ENCODE peak calls at places on chromosomes 11 and 22, in six cellular contexts. D, T, X, W, E and U are unnamed samples.

GRCh38 chr11:20671856-20672546 is 2.6 kb downstream of the NELL1 start:
- DNase-seq in D (peak), T (no peak), X (no peak), W (no peak), E (no peak), U (no peak)

GRCh38 chr11:19027829-19028595 is 32.5 kb downstream of the MRGPRX2 start:
- DNase-seq in D (no peak), T (peak), X (peak), W (no peak), E (no peak), U (no peak)

GRCh38 chr11:86374586-86374985 is at the start of gene CCDC81:
- DNase-seq in D (peak), T (no peak), X (no peak), W (peak), E (peak), U (peak)

GRCh38 chr22:36569999-36570398 is 41.0 kb upstream of the EIF3D start:
- DNase-seq in D (peak), T (peak), X (no peak), W (peak), E (peak), U (peak)

GRCh38 chr11:108967571-108967970 is 302.7 kb downstream of the DDX10 start:
- DNase-seq in D (peak), T (no peak), X (peak), W (no peak), E (no peak), U (no peak)

GRCh38 chr11:68164437-68164836 is 43.2 kb upstream of the CHKA start:
- DNase-seq in D (no peak), T (peak), X (peak), W (no peak), E (no peak), U (no peak)

GRCh38 chr22:20316844-20317401 is 2.9 kb downstream of the DGCR6L start:
- DNase-seq in D (no peak), T (no peak), X (no peak), W (no peak), E (peak), U (no peak)

GRCh38 chr11:96221244-96222070 is 121.5 kb downstream of the MAML2 start:
- DNase-seq in D (no peak), T (no peak), X (peak), W (no peak), E (no peak), U (no peak)

GRCh38 chr11:57498540-57498939 is 17.0 kb downstream of the SLC43A1 start:
- DNase-seq in D (no peak), T (no peak), X (no peak), W (no peak), E (no peak), U (no peak)

GRCh38 chr22:19728836-19729235 is 5.5 kb downstream of the GP1BB start:
- DNase-seq in D (no peak), T (no peak), X (no peak), W (no peak), E (no peak), U (no peak)

GRCh38 chr11:134949121-134949591 is 537.1 kb upstream of the B3GAT1 start:
- DNase-seq in D (peak), T (peak), X (peak), W (no peak), E (no peak), U (no peak)

GRCh38 chr22:32661737-32662586 is 139.5 kb upstream of the TIMP3 start:
- DNase-seq in D (no peak), T (peak), X (peak), W (no peak), E (no peak), U (no peak)

GRCh38 chr22:27983361-27983791 is 64.3 kb upstream of the PITPNB start:
- DNase-seq in D (no peak), T (no peak), X (no peak), W (no peak), E (peak), U (peak)

GRCh38 chr11:111808063-111808588 is 41.9 kb upstream of the PPP2R1B start:
- DNase-seq in D (no peak), T (no peak), X (no peak), W (no peak), E (no peak), U (no peak)

GRCh38 chr11:20397281-20397680 is 9.8 kb downstream of the PRMT3 start:
- DNase-seq in D (peak), T (peak), X (peak), W (no peak), E (no peak), U (no peak)

GRCh38 chr22:48744283-48744641 is 1083.4 kb downstream of the BRD1 start:
- DNase-seq in D (no peak), T (no peak), X (no peak), W (no peak), E (no peak), U (no peak)

GRCh38 chr11:104999716-105000115 is 23.3 kb downstream of the CASP5 start:
- DNase-seq in D (no peak), T (peak), X (peak), W (no peak), E (no peak), U (no peak)

GRCh38 chr22:21755855-21756284 is 20.3 kb upstream of the YPEL1 start:
- DNase-seq in D (no peak), T (peak), X (peak), W (no peak), E (no peak), U (no peak)

GRCh38 chr22:31969789-31970489 is 25.6 kb downstream of the YWHAH start:
- DNase-seq in D (peak), T (peak), X (peak), W (peak), E (peak), U (peak)

GRCh38 chr11:111570796-111571195 is 30.3 kb downstream of the LAYN start:
- DNase-seq in D (no peak), T (no peak), X (no peak), W (no peak), E (no peak), U (no peak)

GRCh38 chr11:120751550-120751949 is 240.0 kb downstream of the GRIK4 start:
- DNase-seq in D (no peak), T (no peak), X (no peak), W (no peak), E (no peak), U (no peak)

GRCh38 chr11:10429526-10429925 is 25.5 kb upstream of the AMPD3 start:
- DNase-seq in D (peak), T (no peak), X (no peak), W (no peak), E (no peak), U (no peak)

GRCh38 chr22:30694638-30695350 is at the start of gene OSBP2:
- DNase-seq in D (no peak), T (no peak), X (no peak), W (peak), E (peak), U (peak)

DNA sequence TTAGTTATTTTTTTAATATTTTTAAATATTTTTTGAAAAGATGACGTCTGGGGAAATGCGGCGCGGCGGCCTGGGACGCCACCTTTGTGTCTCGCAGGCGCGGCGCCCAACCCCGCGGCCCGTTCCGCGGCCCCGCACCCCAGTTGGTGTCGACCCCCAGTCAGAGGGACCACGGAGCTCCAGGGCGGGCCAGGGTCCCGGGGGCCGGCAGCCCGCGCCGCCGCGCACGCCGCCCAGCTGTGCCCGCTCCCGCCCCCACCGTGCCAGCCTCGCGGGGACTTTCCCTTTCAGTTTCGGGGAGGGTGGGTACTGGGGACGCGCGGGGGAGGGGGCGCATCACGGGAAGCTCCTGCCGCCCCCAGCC is 1.6 kb downstream of the CCND1 start:
- DNase-seq in D (no peak), T (no peak), X (no peak), W (no peak), E (no peak), U (peak)
- H4K8ac ChIP-seq in D (peak), T (no peak), X (peak), W (no peak), E (no peak), U (no peak)

GRCh38 chr11:72111300-72111699 is 1.2 kb downstream of the ANAPC15 start:
- DNase-seq in D (no peak), T (no peak), X (no peak), W (no peak), E (no peak), U (no peak)

GRCh38 chr11:72114570-72114969 is 2.1 kb upstream of the ANAPC15 start:
- DNase-seq in D (no peak), T (peak), X (no peak), W (no peak), E (no peak), U (no peak)

GRCh38 chr11:72112541-72113136 is at the start of gene ANAPC15:
- DNase-seq in D (peak), T (peak), X (peak), W (peak), E (peak), U (peak)

GRCh38 chr11:72111803-72112540 is 523 bp downstream of the ANAPC15 start:
- DNase-seq in D (peak), T (peak), X (peak), W (peak), E (no peak), U (peak)

GRCh38 chr11:72113170-72113808 is 794 bp upstream of the ANAPC15 start:
- DNase-seq in D (no peak), T (peak), X (no peak), W (no peak), E (no peak), U (no peak)
- H4K8ac ChIP-seq in D (peak), T (peak), X (peak), W (peak), E (no peak), U (no peak)

GRCh38 chr11:65574147-65574962 is 1.5 kb upstream of the EHBP1L1 start:
- DNase-seq in D (peak), T (peak), X (peak), W (peak), E (peak), U (peak)
- H4K8ac ChIP-seq in D (no peak), T (peak), X (no peak), W (no peak), E (peak), U (no peak)

GRCh38 chr22:41832553-41833368 is at the start of gene SREBF2:
- DNase-seq in D (peak), T (peak), X (peak), W (peak), E (peak), U (peak)

GRCh38 chr22:41831383-41831782 is 1.5 kb upstream of the SREBF2 start:
- DNase-seq in D (peak), T (no peak), X (peak), W (no peak), E (no peak), U (no peak)

GRCh38 chr22:41834005-41834975 is 1.4 kb downstream of the SREBF2 start:
- DNase-seq in D (no peak), T (no peak), X (no peak), W (no peak), E (no peak), U (no peak)

GRCh38 chr22:41831828-41832552 is 915 bp upstream of the SREBF2 start:
- DNase-seq in D (no peak), T (peak), X (no peak), W (peak), E (no peak), U (no peak)

DNA sequence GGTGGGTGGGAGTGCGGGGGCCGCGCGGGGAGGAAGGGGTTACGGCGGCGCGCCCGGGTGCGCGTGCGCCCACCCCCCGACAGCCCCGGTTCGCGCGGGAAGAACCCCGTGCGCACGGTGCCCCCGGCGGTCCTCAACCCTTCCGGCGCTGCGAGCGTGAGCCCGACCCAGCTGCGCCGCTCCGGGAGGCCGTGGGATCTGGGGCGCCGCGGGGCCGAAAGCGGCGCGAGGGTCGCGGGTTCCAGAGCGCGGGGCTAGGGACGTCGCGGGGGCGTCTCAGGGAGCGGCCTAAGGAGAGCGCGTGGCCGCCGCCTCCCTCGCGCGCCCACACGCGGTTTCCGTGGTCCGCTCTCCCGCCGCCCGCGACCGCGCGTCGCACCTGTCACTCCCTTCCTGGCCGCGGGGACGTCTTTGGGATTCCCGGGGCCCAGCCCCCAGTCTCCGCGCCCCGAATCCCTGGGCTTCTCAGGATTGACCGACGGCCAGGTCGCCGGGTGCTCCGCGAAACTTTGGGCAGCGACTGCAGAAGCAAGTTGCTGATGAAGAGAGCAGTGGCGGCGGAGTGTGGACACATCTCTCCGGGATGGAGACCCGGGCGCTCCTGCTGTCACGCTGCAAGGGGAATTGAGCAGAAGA is 582 bp downstream of the SREBF2 start:
- DNase-seq in D (no peak), T (no peak), X (peak), W (no peak), E (peak), U (no peak)
- H4K8ac ChIP-seq in D (no peak), T (no peak), X (peak), W (no peak), E (peak), U (no peak)

DNA sequence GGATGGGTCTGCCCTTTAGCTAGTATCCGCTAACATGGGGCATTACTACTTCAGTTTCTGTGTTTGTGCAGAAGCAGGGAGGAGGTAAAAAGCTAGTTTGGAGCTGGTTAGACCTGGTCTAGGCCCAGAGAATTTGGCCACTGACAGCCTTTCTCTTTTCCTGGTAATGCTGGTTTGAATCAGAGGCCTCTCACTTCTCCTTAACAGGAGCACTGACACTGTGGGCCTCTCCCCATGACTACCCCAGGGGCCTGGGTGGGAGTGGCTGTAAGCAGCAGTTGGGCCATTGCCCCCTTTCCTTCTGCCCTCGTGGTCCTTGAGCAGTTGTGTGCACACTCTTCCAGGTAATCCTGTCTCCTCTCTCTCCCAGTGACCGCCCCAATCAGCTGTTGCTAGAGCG is 8.5 kb upstream of the SLC25A18 start:
- DNase-seq in D (no peak), T (no peak), X (no peak), W (no peak), E (no peak), U (no peak)
- H4K8ac ChIP-seq in D (no peak), T (no peak), X (no peak), W (no peak), E (no peak), U (no peak)

GRCh38 chr11:26572770-26573402 is 823 bp upstream of the MUC15 start:
- DNase-seq in D (peak), T (no peak), X (no peak), W (peak), E (no peak), U (no peak)
- H4K8ac ChIP-seq in D (no peak), T (no peak), X (no peak), W (no peak), E (peak), U (no peak)